ENCODE peak calls at places on chromosomes 16 and 17, in four cellular contexts. T is choroid plexus epithelial cell, D is left lung, Y is psoas muscle. Z is an unnamed sample.

GRCh38 chr16:89173629-89173921 is 2.0 kb downstream of the CDH15 start:
- DNase-seq in T (no peak), D (no peak), Y (no peak), Z (no peak)

GRCh38 chr17:38400286-38400685 is 28.0 kb upstream of the ARHGAP23 start:
- DNase-seq in T (no peak), D (no peak), Y (no peak), Z (no peak)

GRCh38 chr17:19022747-19023146 is 18.2 kb upstream of the FAM83G start:
- DNase-seq in T (no peak), D (no peak), Y (peak), Z (no peak)

GRCh38 chr17:81002409-81003361 is 11.0 kb downstream of the CHMP6 start:
- DNase-seq in T (peak), D (no peak), Y (peak), Z (peak)

GRCh38 chr16:72162105-72162680 is 9.8 kb downstream of the PMFBP1 start:
- DNase-seq in T (peak), D (no peak), Y (no peak), Z (no peak)

GRCh38 chr16:2079311-2079800 is 31.6 kb downstream of the TSC2 start:
- DNase-seq in T (no peak), D (no peak), Y (no peak), Z (no peak)

GRCh38 chr16:82796047-82796446 is 169.3 kb downstream of the CDH13 start:
- DNase-seq in T (no peak), D (no peak), Y (no peak), Z (no peak)

GRCh38 chr17:6365187-6365943 is 69.6 kb downstream of the AIPL1 start:
- DNase-seq in T (peak), D (no peak), Y (no peak), Z (peak)

GRCh38 chr16:85027968-85028637 is 508 bp downstream of the KIAA0513 start:
- DNase-seq in T (no peak), D (no peak), Y (no peak), Z (no peak)

GRCh38 chr17:44424828-44425463 is 35.5 kb upstream of the ITGA2B start:
- DNase-seq in T (no peak), D (no peak), Y (no peak), Z (no peak)

GRCh38 chr16:76335187-76335974 is 58.2 kb downstream of the CNTNAP4 start:
- DNase-seq in T (no peak), D (no peak), Y (no peak), Z (no peak)

GRCh38 chr16:75550211-75550662 is 5.8 kb downstream of the TMEM231 start:
- DNase-seq in T (peak), D (no peak), Y (no peak), Z (no peak)

GRCh38 chr16:1474047-1474446 is 781 bp downstream of the CLCN7 start:
- DNase-seq in T (peak), D (no peak), Y (no peak), Z (no peak)

GRCh38 chr16:77112701-77113100 is 78.3 kb upstream of the MON1B start:
- DNase-seq in T (no peak), D (no peak), Y (no peak), Z (no peak)

GRCh38 chr17:29283496-29283895 is 10.5 kb downstream of the NUFIP2 start:
- DNase-seq in T (no peak), D (no peak), Y (no peak), Z (no peak)

GRCh38 chr17:41369713-41370112 is at the start of gene KRT33B:
- DNase-seq in T (no peak), D (no peak), Y (no peak), Z (no peak)

GRCh38 chr17:5584971-5585794 is 874 bp upstream of the NLRP1 start:
- DNase-seq in T (peak), D (no peak), Y (no peak), Z (peak)

GRCh38 chr16:88531346-88531745 is 38.9 kb upstream of the ZC3H18 start:
- DNase-seq in T (no peak), D (no peak), Y (peak), Z (no peak)

GRCh38 chr17:2192367-2193028 is 111.1 kb downstream of the SMG6 start:
- DNase-seq in T (peak), D (no peak), Y (peak), Z (peak)

GRCh38 chr17:80717661-80718060 is 173.0 kb downstream of the RPTOR start:
- DNase-seq in T (no peak), D (no peak), Y (no peak), Z (no peak)

GRCh38 chr17:53949473-53950090 is 126.9 kb downstream of the KIF2B start:
- DNase-seq in T (no peak), D (no peak), Y (no peak), Z (no peak)

GRCh38 chr17:53950858-53951250 is 128.1 kb downstream of the KIF2B start:
- DNase-seq in T (no peak), D (no peak), Y (no peak), Z (no peak)

GRCh38 chr17:53948323-53948722 is 125.6 kb downstream of the KIF2B start:
- DNase-seq in T (no peak), D (no peak), Y (no peak), Z (no peak)

DNA sequence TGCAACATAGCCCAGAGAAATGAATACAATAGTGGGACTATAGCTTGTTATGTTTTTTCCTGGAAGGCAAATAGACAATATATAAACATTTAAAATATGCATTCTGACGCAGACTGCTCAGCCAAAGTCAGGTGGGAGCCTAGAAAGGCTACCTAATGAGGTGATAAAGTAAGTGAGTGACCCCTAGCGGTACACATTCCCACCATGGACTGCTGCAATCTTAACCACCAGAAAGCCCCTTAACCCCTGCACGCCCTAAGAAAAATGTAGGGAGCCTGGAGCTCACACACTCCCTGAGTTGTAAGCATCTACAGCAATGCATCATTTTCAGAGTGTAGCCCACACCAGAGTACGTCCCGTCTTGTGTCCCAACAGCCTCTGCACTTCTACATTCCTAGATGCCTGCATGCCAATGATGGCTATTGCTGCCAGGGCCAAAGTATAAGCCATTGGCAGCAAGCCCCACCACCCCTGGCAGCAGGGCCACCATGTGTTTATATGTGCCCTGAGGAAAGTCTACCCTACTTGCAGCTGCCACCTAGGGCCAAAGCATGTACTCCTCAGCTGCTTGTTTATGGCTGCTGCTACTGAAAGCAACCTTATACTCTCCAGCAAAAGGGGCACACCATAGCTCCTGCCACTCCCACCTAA is 127.6 kb downstream of the KIF2B start:
- DNase-seq in T (no peak), D (no peak), Y (no peak), Z (no peak)
- TF ChIP-seq CTCF in T (no peak), D (no peak), Y (peak), Z (no peak)

GRCh38 chr17:72735089-72735488 is 357.4 kb downstream of the SLC39A11 start:
- DNase-seq in T (no peak), D (no peak), Y (no peak), Z (no peak)
- H3K4me3 ChIP-seq in T (no peak), D (no peak), Y (no peak), Z (no peak)

DNA sequence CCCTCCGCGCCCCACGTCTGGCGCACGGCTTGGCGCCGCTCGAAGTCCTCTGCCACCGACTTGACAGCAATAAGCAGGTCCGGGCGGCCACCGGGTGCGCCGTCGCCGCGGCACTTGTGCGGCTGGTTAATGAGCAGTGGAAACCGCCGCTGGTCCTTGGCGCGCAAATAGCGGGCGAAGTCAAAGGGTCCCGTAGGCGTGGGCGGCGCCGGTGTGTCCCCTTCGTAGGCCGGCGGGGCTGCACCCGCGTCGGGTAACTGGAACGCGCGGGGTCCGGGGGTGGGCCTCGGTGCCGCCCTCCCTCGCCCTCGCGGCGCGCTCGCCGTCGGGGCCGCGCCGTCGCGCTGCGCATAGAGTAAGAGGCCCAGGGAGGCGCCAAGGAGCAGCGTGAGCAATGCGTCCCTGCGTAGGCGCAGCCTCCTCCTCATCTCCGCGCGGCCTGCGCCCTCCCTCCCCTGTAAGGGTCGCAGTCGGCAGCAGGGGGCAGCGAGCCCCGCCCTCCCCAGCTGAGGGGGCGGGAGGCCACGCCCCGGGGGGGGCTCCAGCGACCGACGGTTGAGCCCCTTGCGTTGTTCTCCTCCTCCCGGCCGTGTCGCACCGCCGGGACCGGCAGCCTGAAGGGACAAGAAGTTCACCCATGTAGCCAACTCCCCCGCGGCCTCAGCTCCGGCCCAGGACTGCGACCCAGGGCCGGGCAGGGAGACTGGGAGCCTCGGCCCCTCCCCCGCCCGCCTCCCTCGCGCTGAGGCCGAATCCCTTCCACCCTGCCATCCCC is 553 bp downstream of the B3GNT9 start:
- DNase-seq in T (peak), D (no peak), Y (peak), Z (peak)
- TF ChIP-seq CTCF in T (no peak), D (no peak), Y (no peak), Z (peak)

GRCh38 chr17:75151893-75152292 is 2.4 kb downstream of the JPT1 start:
- DNase-seq in T (no peak), D (no peak), Y (no peak), Z (no peak)
- H3K4me3 ChIP-seq in T (no peak), D (no peak), Y (peak), Z (no peak)

DNA sequence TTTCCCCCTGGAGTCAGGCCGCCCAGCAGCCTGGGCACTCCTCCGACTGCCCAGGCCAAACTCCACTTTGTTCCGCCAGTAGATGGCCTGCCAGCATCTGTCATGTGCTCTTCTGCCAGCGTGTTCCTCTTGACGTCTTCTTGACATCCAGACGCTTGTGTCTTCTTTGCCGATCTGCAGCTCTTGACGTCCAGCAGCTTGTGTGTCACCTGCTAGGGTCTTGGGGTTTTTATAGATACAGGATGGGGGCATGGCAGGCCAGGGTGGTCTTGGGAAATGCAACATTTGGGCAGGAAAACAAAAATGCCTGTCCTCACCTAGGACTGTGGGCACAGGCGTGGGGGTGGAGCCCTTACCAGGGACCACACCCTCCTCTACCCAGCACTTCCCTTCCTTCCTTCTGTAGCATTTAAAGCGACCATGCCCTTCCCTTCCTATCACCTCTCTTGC is 88.7 kb downstream of the BMERB1 start:
- DNase-seq in T (no peak), D (peak), Y (peak), Z (no peak)
- TF ChIP-seq CTCF in T (no peak), D (no peak), Y (peak), Z (no peak)

GRCh38 chr17:48550313-48551205 is 5.7 kb upstream of the HOXB2 start:
- DNase-seq in T (no peak), D (no peak), Y (no peak), Z (no peak)

GRCh38 chr17:48547839-48548686 is 3.2 kb upstream of the HOXB2 start:
- DNase-seq in T (no peak), D (no peak), Y (no peak), Z (peak)

GRCh38 chr17:48549909-48550308 is 5.0 kb upstream of the HOXB2 start:
- DNase-seq in T (no peak), D (no peak), Y (no peak), Z (no peak)

GRCh38 chr17:48546924-48547838 is 2.3 kb upstream of the HOXB2 start:
- DNase-seq in T (no peak), D (no peak), Y (no peak), Z (peak)

GRCh38 chr17:48548687-48549621 is 4.0 kb upstream of the HOXB2 start:
- DNase-seq in T (no peak), D (no peak), Y (no peak), Z (no peak)
- H3K4me3 ChIP-seq in T (no peak), D (no peak), Y (peak), Z (no peak)

DNA sequence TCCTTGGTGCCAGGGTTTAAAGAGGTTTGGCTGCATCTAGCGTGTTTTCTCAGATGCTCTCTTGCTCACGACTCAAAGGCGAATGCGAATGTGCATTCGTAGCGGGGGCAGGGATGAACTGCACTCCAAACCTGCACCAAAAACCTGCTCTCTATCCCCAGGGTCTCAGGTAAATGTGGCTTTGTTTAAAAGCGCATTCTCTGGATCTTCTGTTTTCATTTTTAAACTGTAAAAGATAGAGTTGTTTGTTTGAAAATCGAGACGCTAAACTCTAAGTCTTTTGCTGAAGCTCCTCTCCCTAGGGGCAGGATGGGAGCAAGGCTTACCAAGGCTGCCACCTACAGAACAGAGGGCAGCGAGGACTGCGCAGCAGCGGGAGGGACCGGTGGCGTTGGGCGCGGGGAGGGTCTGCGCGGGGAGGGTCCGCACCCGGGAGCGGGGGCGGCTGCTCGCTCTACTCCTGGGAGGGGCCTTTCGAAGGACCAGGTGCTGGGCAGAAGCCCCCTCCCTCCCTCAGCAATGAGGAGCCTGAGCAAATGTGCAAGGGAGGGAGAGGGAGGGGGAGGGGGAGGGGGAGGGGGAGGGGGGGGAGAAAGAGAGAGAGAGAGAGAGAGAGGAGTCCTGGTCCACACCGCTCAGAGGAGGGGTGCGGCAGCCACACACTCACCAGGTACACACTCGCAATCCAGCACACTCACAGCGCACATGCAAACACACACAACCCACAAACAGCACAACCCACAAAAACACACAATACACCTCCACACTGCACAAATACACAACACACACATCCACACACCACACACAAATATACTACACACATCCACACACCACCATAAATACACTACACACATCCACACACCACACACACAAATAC is 142.8 kb downstream of the GRIN2A start:
- DNase-seq in T (no peak), D (no peak), Y (no peak), Z (peak)
- TF ChIP-seq CTCF in T (no peak), D (no peak), Y (no peak), Z (no peak)